ENCODE peak calls at places on chromosomes 5 and 9, in seven cellular contexts. X is stimulated activated CD8-positive, alpha-beta memory T cell treated with anti-CD3 and anti-CD28 coated beads, Interleukin-15, amount 100 ng/mL, for 24 hours; Z is hypothalamus; H is ELR; G is GM12891; T is EL; V is progenitor cell of endocrine pancreas. R is an unnamed sample.

GRCh38 chr5:125298258-125298657 is 551.8 kb upstream of the ZNF608 start:
- DNase-seq in X (no peak), Z (no peak), H (peak), G (no peak), T (no peak), V (no peak), R (no peak)

GRCh38 chr5:110333384-110333783 is 393.1 kb downstream of the TMEM232 start:
- DNase-seq in X (no peak), Z (no peak), H (peak), G (no peak), T (no peak), V (no peak), R (no peak)

GRCh38 chr9:14400658-14400995 is 86.7 kb upstream of the NFIB start:
- DNase-seq in X (no peak), Z (no peak), H (peak), G (no peak), T (peak), V (no peak), R (no peak)

GRCh38 chr5:57738787-57739186 is 256.2 kb upstream of the ACTBL2 start:
- DNase-seq in X (no peak), Z (no peak), H (no peak), G (no peak), T (no peak), V (no peak), R (no peak)

GRCh38 chr5:154943527-154943926 is 2.7 kb downstream of the MRPL22 start:
- DNase-seq in X (no peak), Z (no peak), H (no peak), G (no peak), T (no peak), V (no peak), R (no peak)

GRCh38 chr9:17081351-17081750 is 53.5 kb upstream of the CNTLN start:
- DNase-seq in X (no peak), Z (no peak), H (no peak), G (no peak), T (no peak), V (no peak), R (no peak)

GRCh38 chr9:4857163-4857562 is 64.4 kb downstream of the RCL1 start:
- DNase-seq in X (no peak), Z (no peak), H (no peak), G (no peak), T (peak), V (no peak), R (no peak)

GRCh38 chr5:109649371-109649770 is 40.4 kb upstream of the MAN2A1 start:
- DNase-seq in X (no peak), Z (no peak), H (no peak), G (no peak), T (no peak), V (no peak), R (no peak)

GRCh38 chr9:134226221-134226930 is 62.0 kb upstream of the RNU6ATAC start:
- DNase-seq in X (no peak), Z (no peak), H (no peak), G (no peak), T (peak), V (no peak), R (no peak)

GRCh38 chr5:173902334-173902733 is 14.2 kb downstream of the CPEB4 start:
- DNase-seq in X (no peak), Z (no peak), H (no peak), G (no peak), T (no peak), V (no peak), R (no peak)

GRCh38 chr5:136030956-136031611 is 2.3 kb downstream of the TGFBI start:
- DNase-seq in X (no peak), Z (no peak), H (no peak), G (no peak), T (no peak), V (no peak), R (no peak)

GRCh38 chr9:36967997-36968396 is 66.1 kb downstream of the PAX5 start:
- DNase-seq in X (no peak), Z (no peak), H (no peak), G (no peak), T (no peak), V (no peak), R (no peak)

GRCh38 chr5:17096975-17097695 is 120.3 kb upstream of the BASP1 start:
- DNase-seq in X (no peak), Z (no peak), H (no peak), G (no peak), T (no peak), V (no peak), R (no peak)

GRCh38 chr5:174549254-174549653 is 175.1 kb upstream of the MSX2 start:
- DNase-seq in X (no peak), Z (no peak), H (no peak), G (no peak), T (no peak), V (no peak), R (no peak)

GRCh38 chr5:157718529-157718928 is 12.7 kb upstream of the THG1L start:
- DNase-seq in X (no peak), Z (no peak), H (peak), G (no peak), T (peak), V (no peak), R (no peak)

GRCh38 chr9:128902351-128903078 is 18.3 kb upstream of the PHYHD1 start:
- DNase-seq in X (peak), Z (no peak), H (peak), G (peak), T (no peak), V (no peak), R (no peak)

GRCh38 chr5:25862276-25862675 is 1176.1 kb downstream of the CDH9 start:
- DNase-seq in X (no peak), Z (no peak), H (no peak), G (no peak), T (no peak), V (no peak), R (no peak)

GRCh38 chr5:139982157-139982974 is 60.7 kb downstream of the NRG2 start:
- DNase-seq in X (no peak), Z (no peak), H (peak), G (no peak), T (peak), V (no peak), R (no peak)

GRCh38 chr9:70408393-70409040 is 5.9 kb downstream of the KLF9 start:
- DNase-seq in X (no peak), Z (no peak), H (no peak), G (no peak), T (peak), V (no peak), R (no peak)

GRCh38 chr5:178287791-178288105 is 55.1 kb upstream of the PHYKPL start:
- DNase-seq in X (no peak), Z (no peak), H (no peak), G (no peak), T (no peak), V (no peak), R (no peak)

GRCh38 chr9:35798658-35799366 is 7.4 kb downstream of the NPR2 start:
- DNase-seq in X (no peak), Z (no peak), H (peak), G (no peak), T (peak), V (no peak), R (peak)

GRCh38 chr5:108345541-108346171 is 36.2 kb downstream of the FBXL17 start:
- DNase-seq in X (no peak), Z (no peak), H (peak), G (no peak), T (peak), V (no peak), R (peak)

GRCh38 chr5:113282470-113282869 is 152.3 kb downstream of the TSSK1B start:
- DNase-seq in X (no peak), Z (no peak), H (no peak), G (no peak), T (no peak), V (no peak), R (no peak)

GRCh38 chr9:36995927-36996471 is 38.1 kb downstream of the PAX5 start:
- DNase-seq in X (peak), Z (no peak), H (peak), G (peak), T (peak), V (peak), R (no peak)

GRCh38 chr5:76790632-76791290 is 28.1 kb upstream of the F2RL1 start:
- DNase-seq in X (no peak), Z (no peak), H (peak), G (no peak), T (peak), V (no peak), R (peak)

GRCh38 chr5:74149395-74149794 is 491.1 kb downstream of the ENC1 start:
- DNase-seq in X (no peak), Z (no peak), H (peak), G (no peak), T (peak), V (no peak), R (no peak)

GRCh38 chr9:95494416-95495371 is 22.1 kb downstream of the PTCH1 start:
- DNase-seq in X (no peak), Z (no peak), H (no peak), G (peak), T (no peak), V (no peak), R (no peak)

GRCh38 chr9:120564589-120564988 is 15.4 kb downstream of the CDK5RAP2 start:
- DNase-seq in X (no peak), Z (no peak), H (no peak), G (no peak), T (no peak), V (no peak), R (no peak)

GRCh38 chr5:7597058-7597457 is 201.1 kb downstream of the ADCY2 start:
- DNase-seq in X (no peak), Z (no peak), H (no peak), G (no peak), T (no peak), V (no peak), R (no peak)

GRCh38 chr9:78030553-78031270 is 899 bp downstream of the GNAQ start:
- DNase-seq in X (peak), Z (no peak), H (peak), G (no peak), T (peak), V (peak), R (no peak)

GRCh38 chr9:107486674-107487520 is 2.7 kb downstream of the KLF4 start:
- DNase-seq in X (no peak), Z (no peak), H (no peak), G (no peak), T (no peak), V (no peak), R (no peak)

GRCh38 chr5:74953961-74954720 is 88.0 kb upstream of the FAM169A start:
- DNase-seq in X (no peak), Z (no peak), H (peak), G (no peak), T (peak), V (no peak), R (no peak)

GRCh38 chr9:7239708-7240107 is 481.9 kb downstream of the KDM4C start:
- DNase-seq in X (no peak), Z (no peak), H (no peak), G (no peak), T (no peak), V (no peak), R (no peak)

R was measured in amniotic stem cell.